ENCODE peak calls at places on chromosomes 6 and 20, in four cellular contexts. C is AG09309; H is cardiac fibroblast; P is CD4-positive, alpha-beta memory T cell. K is an unnamed sample.
A peak's percentile ranks its signal among the peaks of the same experiment; 100 is the strongest.

GRCh38 chr20:37240337-37241055 is 21.1 kb downstream of the GHRH start:
- DNase-seq in C (no peak), H (no peak), P (no peak), K (no peak)

GRCh38 chr6:83605517-83605916 is 93.2 kb downstream of the PRSS35 start:
- DNase-seq in C (no peak), H (no peak), P (no peak), K (no peak)

GRCh38 chr20:62881662-62882395 is 20.2 kb upstream of the TCFL5 start:
- DNase-seq in C (no peak), H (no peak), P (no peak), K (no peak)

GRCh38 chr20:37902504-37903313 is at the start of gene VSTM2L:
- DNase-seq in C (peak; percentile 29), H (peak; percentile 77), P (no peak), K (no peak)

GRCh38 chr6:47766445-47766844 is 15.4 kb upstream of the OPN5 start:
- DNase-seq in C (no peak), H (no peak), P (no peak), K (no peak)

GRCh38 chr6:43744931-43745727 is 24.9 kb upstream of the VEGFA start:
- DNase-seq in C (no peak), H (no peak), P (no peak), K (no peak)

GRCh38 chr6:34526241-34526972 is 29.7 kb downstream of the SPDEF start:
- DNase-seq in C (no peak), H (no peak), P (peak; percentile 2), K (no peak)

GRCh38 chr20:43984587-43984986 is 69.9 kb downstream of the TOX2 start:
- DNase-seq in C (no peak), H (no peak), P (no peak), K (no peak)

GRCh38 chr6:108171918-108172516 is 6.2 kb downstream of the NR2E1 start:
- DNase-seq in C (no peak), H (no peak), P (no peak), K (no peak)

GRCh38 chr6:133899556-133899955 is 10.6 kb downstream of the TCF21 start:
- DNase-seq in C (no peak), H (peak; percentile 56), P (no peak), K (no peak)

GRCh38 chr6:3090013-3090412 is 21.7 kb downstream of the RIPK1 start:
- DNase-seq in C (no peak), H (no peak), P (no peak), K (no peak)

GRCh38 chr6:87105823-87106222 is 10.9 kb upstream of the CGA start:
- DNase-seq in C (no peak), H (peak; percentile 35), P (no peak), K (no peak)

GRCh38 chr20:62159835-62160234 is 16.3 kb downstream of the SS18L1 start:
- DNase-seq in C (no peak), H (peak; percentile 18), P (no peak), K (no peak)

GRCh38 chr6:159033160-159034049 is 11.4 kb downstream of the TAGAP start:
- DNase-seq in C (no peak), H (no peak), P (no peak), K (no peak)

GRCh38 chr20:31522756-31523155 is 8.5 kb downstream of the HM13 start:
- DNase-seq in C (no peak), H (no peak), P (no peak), K (no peak)

GRCh38 chr6:154403803-154404202 is 47.2 kb upstream of the IPCEF1 start:
- DNase-seq in C (peak; percentile 50), H (peak; percentile 49), P (no peak), K (no peak)

GRCh38 chr6:2522521-2522920 is 228.2 kb downstream of the MYLK4 start:
- DNase-seq in C (no peak), H (peak; percentile 83), P (no peak), K (no peak)

GRCh38 chr20:24833592-24833991 is 115.5 kb upstream of the CST7 start:
- DNase-seq in C (no peak), H (no peak), P (no peak), K (no peak)

GRCh38 chr6:107554918-107555317 is 65.0 kb downstream of the SOBP start:
- DNase-seq in C (no peak), H (no peak), P (no peak), K (no peak)

GRCh38 chr6:154509421-154510143 is 903 bp downstream of the CNKSR3 start:
- DNase-seq in C (no peak), H (peak; percentile 42), P (no peak), K (no peak)

GRCh38 chr6:36197739-36198221 is 1.2 kb downstream of the BRPF3 start:
- DNase-seq in C (no peak), H (peak; percentile 4), P (peak; percentile 2), K (no peak)

GRCh38 chr6:163180874-163181541 is 233.5 kb upstream of the QKI start:
- DNase-seq in C (no peak), H (peak; percentile 70), P (no peak), K (no peak)

GRCh38 chr6:21664263-21665081 is 70.9 kb downstream of the SOX4 start:
- DNase-seq in C (no peak), H (peak; percentile 43), P (no peak), K (no peak)

GRCh38 chr6:93337014-93337413 is 82.3 kb downstream of the EPHA7 start:
- DNase-seq in C (no peak), H (no peak), P (no peak), K (no peak)

GRCh38 chr20:4740774-4741431 is 19.2 kb downstream of the PRND start:
- DNase-seq in C (no peak), H (peak; percentile 55), P (peak; percentile 43), K (peak; percentile 65)

GRCh38 chr6:31308050-31308844 is 36.4 kb upstream of the HLA-C start:
- DNase-seq in C (no peak), H (peak; percentile 9), P (peak; percentile 83), K (no peak)

GRCh38 chr6:112933947-112934346 is 586.8 kb downstream of the RFPL4B start:
- DNase-seq in C (no peak), H (no peak), P (no peak), K (no peak)

GRCh38 chr6:42251911-42252637 is 34.4 kb upstream of the MRPS10 start:
- DNase-seq in C (peak; percentile 47), H (peak; percentile 42), P (no peak), K (no peak)

GRCh38 chr6:38027685-38028373 is 208.3 kb downstream of the ZFAND3 start:
- DNase-seq in C (no peak), H (peak; percentile 43), P (no peak), K (no peak)

GRCh38 chr6:132131351-132131750 is 180.2 kb upstream of the CCN2 start:
- DNase-seq in C (no peak), H (no peak), P (no peak), K (no peak)
- H3K4me3 ChIP-seq in C (no peak overlapping the region), H (no peak overlapping the region), P (no peak overlapping the region), K (peak overlapping the region; percentile 8)

GRCh38 chr20:8190043-8190880 is 58.2 kb downstream of the PLCB1 start:
- DNase-seq in C (no peak), H (no peak), P (no peak), K (no peak)
- H3K4me3 ChIP-seq in C (no peak overlapping the region), H (no peak overlapping the region), P (no peak overlapping the region), K (no peak overlapping the region)

GRCh38 chr6:150144294-150144868 is 1.5 kb downstream of the PPP1R14C start:
- DNase-seq in C (peak; percentile 38), H (no peak), P (no peak), K (no peak)

GRCh38 chr6:150140236-150140969 is 2.4 kb upstream of the PPP1R14C start:
- DNase-seq in C (no peak), H (no peak), P (no peak), K (no peak)

GRCh38 chr6:150142657-150143501 is at the start of gene PPP1R14C:
- DNase-seq in C (no peak), H (peak; percentile 2), P (no peak), K (peak; percentile 10)

GRCh38 chr6:150143521-150144293 is 863 bp downstream of the PPP1R14C start:
- DNase-seq in C (no peak), H (no peak), P (no peak), K (no peak)

DNA sequence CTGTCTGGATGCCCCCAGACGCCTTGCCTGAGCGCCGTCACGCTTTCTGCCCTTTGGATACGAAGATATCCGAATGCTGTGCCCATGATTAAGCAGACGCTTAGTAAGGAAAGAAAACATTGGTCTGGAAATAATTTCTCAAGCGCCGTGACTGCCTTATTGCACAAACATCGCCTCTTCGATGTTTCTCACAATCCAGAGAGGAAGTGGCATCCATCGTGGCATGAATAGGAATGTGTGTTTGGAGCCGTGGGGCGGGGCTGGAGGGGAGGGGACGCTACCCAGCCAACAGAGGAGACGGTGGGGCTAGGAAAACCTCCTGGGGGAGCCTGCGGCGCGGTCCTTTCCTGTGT is 564 bp upstream of the PPP1R14C start:
- DNase-seq in C (peak; percentile 56), H (peak; percentile 52), P (no peak), K (no peak)
- H3K4me3 ChIP-seq in C (peak overlapping the region; percentile 55), H (peak overlapping the region; percentile 26), P (no peak overlapping the region), K (peak overlapping the region; percentile 13)

DNA sequence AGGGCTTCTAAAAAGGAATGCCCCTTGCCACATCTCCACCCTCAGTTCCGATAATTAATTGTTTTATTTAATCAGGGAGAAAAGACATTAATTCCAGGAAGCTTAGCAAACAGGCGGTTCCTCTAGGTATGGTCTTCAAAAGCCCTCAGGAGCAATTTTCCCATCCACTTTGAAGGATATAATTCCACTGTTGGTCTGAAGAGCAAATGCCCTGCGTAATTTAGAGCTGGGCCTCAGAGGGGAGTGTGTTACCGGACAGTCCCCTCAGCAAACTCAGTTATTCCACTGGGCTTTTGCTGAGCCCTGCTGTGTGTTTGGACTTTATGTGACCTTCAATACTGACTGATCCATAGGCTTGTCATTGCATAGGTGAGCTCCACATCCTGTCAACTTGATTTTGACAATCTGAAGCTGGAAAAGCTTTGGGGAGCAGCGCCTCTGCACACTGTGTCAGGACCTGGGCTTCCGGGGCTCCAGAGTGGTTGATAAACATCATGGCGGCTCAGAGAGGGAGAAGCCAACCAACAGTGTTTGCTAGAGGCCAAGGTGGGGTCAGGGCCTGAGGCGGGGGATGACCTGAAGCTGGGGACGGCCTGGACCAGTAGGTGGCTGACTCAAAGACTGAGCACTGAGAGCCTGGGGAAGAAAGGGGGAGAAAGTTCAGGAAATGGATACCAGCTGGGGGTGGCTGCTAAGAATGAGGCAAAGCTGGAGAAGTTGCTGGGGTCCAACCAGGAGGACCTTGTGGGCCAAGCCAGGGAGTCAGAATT is 43.5 kb downstream of the PPP1R14C start:
- DNase-seq in C (no peak), H (no peak), P (no peak), K (no peak)
- H3K4me3 ChIP-seq in C (no peak overlapping the region), H (no peak overlapping the region), P (no peak overlapping the region), K (no peak overlapping the region)

GRCh38 chr20:45346291-45346718 is 1.9 kb downstream of the SDC4 start:
- DNase-seq in C (no peak), H (no peak), P (no peak), K (no peak)
- H3K4me3 ChIP-seq in C (peak overlapping the region; percentile 87), H (peak overlapping the region; percentile 83), P (no peak overlapping the region), K (no peak overlapping the region)

DNA sequence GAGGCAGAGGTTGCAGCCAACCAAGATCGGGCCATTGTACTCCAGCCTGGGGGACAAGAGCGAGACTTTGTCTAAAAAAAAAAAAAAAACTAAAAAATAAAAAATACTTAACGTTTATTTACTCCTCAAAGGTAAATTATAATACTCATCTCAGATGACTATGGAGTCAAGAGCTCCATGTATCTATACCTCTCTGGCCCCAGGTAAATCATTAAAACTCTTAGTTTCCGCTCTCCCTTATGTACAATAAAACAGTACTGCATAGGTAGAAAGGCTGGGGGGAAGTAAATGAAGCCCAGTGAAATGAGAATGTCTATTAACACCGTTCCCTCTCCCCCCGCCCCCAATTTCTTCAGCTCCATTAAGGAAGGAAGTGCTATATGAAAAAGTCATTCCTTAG is 1.2 kb downstream of the SRSF12 start:
- DNase-seq in C (no peak), H (no peak), P (no peak), K (no peak)
- H3K4me3 ChIP-seq in C (no peak overlapping the region), H (no peak overlapping the region), P (peak overlapping the region; percentile 58), K (no peak overlapping the region)

GRCh38 chr6:85675030-85675819 is 32.5 kb upstream of the SYNCRIP start:
- DNase-seq in C (no peak), H (peak; percentile 82), P (no peak), K (no peak)
- H3K4me3 ChIP-seq in C (no peak overlapping the region), H (peak overlapping the region; percentile 89), P (peak overlapping the region; percentile 99), K (no peak overlapping the region)

K was measured in Jurkat, Clone E6-1.